ENCODE peak calls at places on chromosome X, in nine cellular contexts. T is tibial artery, A is suprapubic skin, N is small intestine, C is Karpas-422, W is pancreas, F is kidney, M is ovary, E is neural progenitor cell. U is an unnamed sample.

GRCh38 chrX:96386981-96387380 is 297.7 kb upstream of the DIAPH2 start:
- DNase-seq in T (no peak), C (no peak), M (no peak), W (no peak), F (no peak), A (no peak), N (no peak), E (no peak), U (no peak)

GRCh38 chrX:100864967-100865366 is 9.2 kb downstream of the NOX1 start:
- DNase-seq in N (no peak), C (no peak), F (no peak), W (no peak), E (no peak), T (no peak), M (no peak), A (no peak), U (no peak)

GRCh38 chrX:41085105-41085882 is at the start of gene USP9X:
- DNase-seq in E (peak; percentile 91), A (peak; percentile 91), T (peak; percentile 94), N (peak; percentile 81), W (peak; percentile 87), F (peak; percentile 98), M (peak; percentile 95), C (peak; percentile 96), U (peak; percentile 86)

GRCh38 chrX:11341274-11342256 is 48.4 kb downstream of the AMELX start:
- DNase-seq in A (peak; percentile 74), E (no peak), W (peak; percentile 6), M (peak; percentile 60), N (no peak), T (peak; percentile 70), F (peak; percentile 81), C (no peak), U (peak; percentile 79)

GRCh38 chrX:13101439-13102139 is 57.2 kb upstream of the FAM9C start:
- DNase-seq in A (peak; percentile 82), W (peak; percentile 61), M (peak; percentile 57), E (no peak), F (peak; percentile 86), C (no peak), N (peak; percentile 93), T (peak; percentile 87), U (peak; percentile 83)

GRCh38 chrX:40088299-40088625 is 9.5 kb downstream of the BCOR start:
- DNase-seq in N (no peak), F (no peak), W (no peak), A (no peak), E (peak; percentile 76), C (peak; percentile 43), M (no peak), T (no peak), U (no peak)

GRCh38 chrX:50691820-50692219 is 122.2 kb downstream of the SHROOM4 start:
- DNase-seq in W (no peak), M (no peak), F (no peak), N (peak; percentile 31), E (peak; percentile 67), C (peak; percentile 90), T (no peak), A (no peak), U (no peak)

GRCh38 chrX:72001906-72002305 is 91.3 kb downstream of the NHSL2 start:
- DNase-seq in N (no peak), A (no peak), C (no peak), W (no peak), T (no peak), E (no peak), F (no peak), M (no peak), U (no peak)

GRCh38 chrX:108299101-108299591 is 139.1 kb downstream of the COL4A6 start:
- DNase-seq in W (no peak), A (no peak), C (no peak), M (no peak), F (no peak), N (no peak), E (peak; percentile 2), T (no peak), U (no peak)

GRCh38 chrX:16745102-16745501 is 25.7 kb downstream of the SYAP1 start:
- DNase-seq in W (no peak), E (no peak), M (no peak), N (no peak), T (no peak), A (no peak), C (no peak), F (no peak), U (no peak)

GRCh38 chrX:16739574-16739973 is 20.2 kb downstream of the SYAP1 start:
- DNase-seq in C (no peak), W (no peak), T (no peak), E (peak; percentile 66), M (no peak), N (no peak), A (no peak), F (no peak), U (no peak)

GRCh38 chrX:16745659-16746058 is 26.2 kb downstream of the SYAP1 start:
- DNase-seq in A (no peak), F (no peak), W (no peak), M (no peak), E (no peak), N (no peak), C (no peak), T (no peak), U (no peak)

GRCh38 chrX:16748425-16748824 is 29.0 kb downstream of the SYAP1 start:
- DNase-seq in M (no peak), C (no peak), E (no peak), A (no peak), T (no peak), F (no peak), W (no peak), N (no peak), U (no peak)

DNA sequence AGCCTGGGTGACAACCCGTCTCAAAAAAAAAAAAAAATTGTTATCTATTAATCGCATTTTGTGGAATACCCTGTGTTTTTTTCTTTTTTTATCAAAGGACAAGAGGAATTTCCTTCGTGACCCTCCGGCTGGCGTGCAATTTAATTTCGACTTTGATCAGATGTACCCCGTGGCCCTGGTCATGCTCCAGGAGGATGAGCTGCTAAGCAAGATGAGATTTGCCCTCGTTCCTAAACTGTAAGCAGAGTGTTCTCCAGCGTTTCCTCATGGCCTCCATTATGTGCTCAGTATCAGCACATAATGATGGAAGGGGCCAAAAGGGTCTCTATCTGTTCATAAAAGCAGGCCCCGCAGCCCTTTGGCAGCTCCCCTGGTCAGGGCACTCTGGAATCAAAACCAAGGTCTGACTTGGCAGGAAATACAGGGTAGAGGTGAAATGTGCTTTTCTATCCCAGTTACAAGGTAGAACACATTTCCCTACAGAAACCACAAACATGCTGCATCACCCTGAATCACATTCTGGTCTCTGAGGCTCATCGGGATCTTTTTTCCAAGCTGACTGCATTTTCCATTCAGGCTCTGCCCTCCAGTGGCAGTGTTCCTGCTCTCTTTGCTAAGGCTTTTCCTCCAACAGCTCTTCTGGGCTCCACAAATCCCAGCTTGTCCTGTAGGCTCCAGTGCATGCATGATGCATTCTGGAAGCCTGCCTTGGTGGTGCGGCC is 24.4 kb downstream of the SYAP1 start:
- DNase-seq in E (no peak), F (no peak), T (no peak), A (no peak), C (no peak), M (no peak), W (no peak), N (no peak), U (no peak)
- H3K36me3 ChIP-seq in E (peaks cover 6% of the 10 kb centered on the region), F (peaks cover 8% of the 10 kb centered on the region), T (peaks cover 89% of the 10 kb centered on the region), A (peaks cover 45% of the 10 kb centered on the region), C (peaks cover 20% of the 10 kb centered on the region), M (no peaks in the 10 kb centered on the region), W (peaks cover 3% of the 10 kb centered on the region), N (peaks cover 10% of the 10 kb centered on the region), U (peaks cover 62% of the 10 kb centered on the region)

DNA sequence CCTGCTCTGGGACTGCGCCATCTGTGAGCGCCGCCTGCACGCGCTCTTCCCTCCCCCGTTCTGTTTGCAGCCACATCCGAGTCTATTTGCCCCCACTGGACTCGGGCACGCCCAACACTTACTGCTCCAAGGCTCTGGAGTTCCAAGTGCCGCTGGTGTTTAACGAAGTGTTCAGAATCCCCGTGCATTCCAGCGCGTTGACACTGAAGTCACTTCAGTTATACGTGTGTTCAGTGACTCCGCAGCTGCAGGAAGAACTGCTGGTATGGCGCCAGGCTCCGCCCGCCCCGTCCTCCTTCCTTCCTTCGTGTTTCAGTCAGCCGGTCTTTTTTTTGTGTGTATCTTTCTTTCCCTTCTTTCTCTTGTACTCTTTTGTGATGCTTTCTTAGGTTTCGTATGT is 30.7 kb upstream of the CLCN4 start:
- DNase-seq in W (no peak), M (no peak), T (no peak), N (no peak), C (no peak), E (no peak), F (no peak), A (no peak), U (no peak)
- H3K36me3 ChIP-seq in W (no peaks in the 10 kb centered on the region), M (no peaks in the 10 kb centered on the region), T (peaks cover 34% of the 10 kb centered on the region), N (no peaks in the 10 kb centered on the region), C (no peaks in the 10 kb centered on the region), E (no peaks in the 10 kb centered on the region), F (peaks cover 11% of the 10 kb centered on the region), A (peaks cover 38% of the 10 kb centered on the region), U (peaks cover 4% of the 10 kb centered on the region)

GRCh38 chrX:19548279-19548678 is 33.0 kb upstream of the MAP3K15 start:
- DNase-seq in C (no peak), N (no peak), A (no peak), T (no peak), F (no peak), M (no peak), E (no peak), W (no peak), U (no peak)
- H3K36me3 ChIP-seq in C (peaks cover 2% of the 10 kb centered on the region), N (no peaks in the 10 kb centered on the region), A (no peaks in the 10 kb centered on the region), T (no peaks in the 10 kb centered on the region), F (no peaks in the 10 kb centered on the region), M (no peaks in the 10 kb centered on the region), E (no peaks in the 10 kb centered on the region), W (no peaks in the 10 kb centered on the region), U (no peaks in the 10 kb centered on the region)

GRCh38 chrX:118396113-118396512 is 50.2 kb downstream of the WDR44 start:
- DNase-seq in C (no peak), N (no peak), W (no peak), E (no peak), T (no peak), F (no peak), A (no peak), M (no peak), U (no peak)
- H3K36me3 ChIP-seq in C (no peaks in the 10 kb centered on the region), N (no peaks in the 10 kb centered on the region), W (no peaks in the 10 kb centered on the region), E (peaks cover 7% of the 10 kb centered on the region), T (peaks cover 26% of the 10 kb centered on the region), F (peaks cover 4% of the 10 kb centered on the region), A (peaks cover 12% of the 10 kb centered on the region), M (no peaks in the 10 kb centered on the region), U (peaks cover 9% of the 10 kb centered on the region)

GRCh38 chrX:47202877-47203276 is 9.2 kb downstream of the UBA1 start:
- DNase-seq in A (no peak), F (no peak), M (no peak), C (no peak), E (no peak), T (no peak), N (no peak), W (no peak), U (no peak)

GRCh38 chrX:47199286-47199685 is 5.7 kb downstream of the UBA1 start:
- DNase-seq in A (no peak), N (no peak), F (no peak), W (no peak), E (no peak), M (no peak), T (no peak), C (no peak), U (no peak)

GRCh38 chrX:47200385-47201150 is 6.9 kb downstream of the UBA1 start:
- DNase-seq in N (peak; percentile 68), W (no peak), F (no peak), C (no peak), T (no peak), M (no peak), E (no peak), A (no peak), U (peak; percentile 74)

GRCh38 chrX:47202316-47202715 is 8.7 kb downstream of the UBA1 start:
- DNase-seq in F (no peak), E (no peak), A (no peak), T (no peak), M (no peak), W (no peak), N (no peak), C (no peak), U (no peak)

GRCh38 chrX:47201545-47201944 is 7.9 kb downstream of the UBA1 start:
- DNase-seq in T (no peak), M (no peak), C (no peak), W (no peak), E (no peak), N (no peak), F (no peak), A (no peak), U (no peak)
- H3K36me3 ChIP-seq in T (peaks cover 86% of the 10 kb centered on the region), M (no peaks in the 10 kb centered on the region), C (peaks cover 66% of the 10 kb centered on the region), W (peaks cover 7% of the 10 kb centered on the region), E (peaks cover 10% of the 10 kb centered on the region), N (peaks cover 16% of the 10 kb centered on the region), F (peaks cover 62% of the 10 kb centered on the region), A (peaks cover 78% of the 10 kb centered on the region), U (peaks cover 83% of the 10 kb centered on the region)

U was measured in right atrium auricular region.